ENCODE peak calls at places on chromosomes 3 and 15, in seven cellular contexts. One of them, this sample, is unnamed.

GRCh38 chr3:53235545-53235944 is 20.3 kb downstream of the TKT start:
- DNase-seq in activated naive CD4-positive, alpha-beta T cell treated with Interleukin-2 at 50 U/mL for 16 hours: no peak
- DNase-seq in KG1: no peak
- DNase-seq in activated T-cell treated with anti-CD3 and anti-CD28 coated beads, Interleukin-2, amount 50 U/mL, for 1 hour: no peak
- DNase-seq in Right ventricle myocardium superior: no peak
- DNase-seq in iPS-NIHi11: no peak
- DNase-seq in astrocyte: no peak
- DNase-seq in this sample: no peak

GRCh38 chr3:171806200-171807128 is 3.8 kb downstream of the PLD1 start:
- DNase-seq in activated T-cell treated with anti-CD3 and anti-CD28 coated beads, Interleukin-2, amount 50 U/mL, for 1 hour: no peak
- DNase-seq in KG1: no peak
- DNase-seq in astrocyte: peak
- DNase-seq in activated naive CD4-positive, alpha-beta T cell treated with Interleukin-2 at 50 U/mL for 16 hours: no peak
- DNase-seq in iPS-NIHi11: no peak
- DNase-seq in Right ventricle myocardium superior: no peak
- DNase-seq in this sample: no peak

GRCh38 chr3:38270606-38271005 is 5.0 kb downstream of the SLC22A13 start:
- DNase-seq in astrocyte: no peak
- DNase-seq in iPS-NIHi11: no peak
- DNase-seq in activated T-cell treated with anti-CD3 and anti-CD28 coated beads, Interleukin-2, amount 50 U/mL, for 1 hour: no peak
- DNase-seq in KG1: no peak
- DNase-seq in Right ventricle myocardium superior: no peak
- DNase-seq in activated naive CD4-positive, alpha-beta T cell treated with Interleukin-2 at 50 U/mL for 16 hours: no peak
- DNase-seq in this sample: no peak

GRCh38 chr3:180284331-180285110 is 247.8 kb upstream of the PEX5L start:
- DNase-seq in Right ventricle myocardium superior: no peak
- DNase-seq in iPS-NIHi11: no peak
- DNase-seq in KG1: no peak
- DNase-seq in activated T-cell treated with anti-CD3 and anti-CD28 coated beads, Interleukin-2, amount 50 U/mL, for 1 hour: no peak
- DNase-seq in astrocyte: peak
- DNase-seq in activated naive CD4-positive, alpha-beta T cell treated with Interleukin-2 at 50 U/mL for 16 hours: no peak
- DNase-seq in this sample: no peak

GRCh38 chr3:150635526-150635925 is 32.4 kb downstream of the SELENOT start:
- DNase-seq in activated T-cell treated with anti-CD3 and anti-CD28 coated beads, Interleukin-2, amount 50 U/mL, for 1 hour: no peak
- DNase-seq in KG1: peak
- DNase-seq in activated naive CD4-positive, alpha-beta T cell treated with Interleukin-2 at 50 U/mL for 16 hours: no peak
- DNase-seq in Right ventricle myocardium superior: no peak
- DNase-seq in astrocyte: no peak
- DNase-seq in iPS-NIHi11: no peak
- DNase-seq in this sample: no peak

GRCh38 chr3:27681249-27681748 is 40.8 kb downstream of the EOMES start:
- DNase-seq in Right ventricle myocardium superior: no peak
- DNase-seq in activated T-cell treated with anti-CD3 and anti-CD28 coated beads, Interleukin-2, amount 50 U/mL, for 1 hour: no peak
- DNase-seq in iPS-NIHi11: peak
- DNase-seq in astrocyte: peak
- DNase-seq in activated naive CD4-positive, alpha-beta T cell treated with Interleukin-2 at 50 U/mL for 16 hours: no peak
- DNase-seq in KG1: peak
- DNase-seq in this sample: peak

GRCh38 chr3:48636149-48636548 is 888 bp upstream of the SLC26A6 start:
- DNase-seq in activated T-cell treated with anti-CD3 and anti-CD28 coated beads, Interleukin-2, amount 50 U/mL, for 1 hour: no peak
- DNase-seq in Right ventricle myocardium superior: no peak
- DNase-seq in activated naive CD4-positive, alpha-beta T cell treated with Interleukin-2 at 50 U/mL for 16 hours: no peak
- DNase-seq in KG1: no peak
- DNase-seq in iPS-NIHi11: no peak
- DNase-seq in astrocyte: no peak
- DNase-seq in this sample: no peak

GRCh38 chr15:26460165-26460564 is 312.7 kb downstream of the GABRB3 start:
- DNase-seq in iPS-NIHi11: no peak
- DNase-seq in activated naive CD4-positive, alpha-beta T cell treated with Interleukin-2 at 50 U/mL for 16 hours: no peak
- DNase-seq in KG1: no peak
- DNase-seq in astrocyte: no peak
- DNase-seq in Right ventricle myocardium superior: no peak
- DNase-seq in activated T-cell treated with anti-CD3 and anti-CD28 coated beads, Interleukin-2, amount 50 U/mL, for 1 hour: no peak
- DNase-seq in this sample: no peak

GRCh38 chr3:115100172-115100571 is 46.9 kb downstream of the ZBTB20 start:
- DNase-seq in KG1: peak
- DNase-seq in astrocyte: peak
- DNase-seq in activated naive CD4-positive, alpha-beta T cell treated with Interleukin-2 at 50 U/mL for 16 hours: no peak
- DNase-seq in activated T-cell treated with anti-CD3 and anti-CD28 coated beads, Interleukin-2, amount 50 U/mL, for 1 hour: no peak
- DNase-seq in Right ventricle myocardium superior: no peak
- DNase-seq in iPS-NIHi11: peak
- DNase-seq in this sample: peak

GRCh38 chr3:150370129-150370602 is 37.9 kb upstream of the TSC22D2 start:
- DNase-seq in activated T-cell treated with anti-CD3 and anti-CD28 coated beads, Interleukin-2, amount 50 U/mL, for 1 hour: no peak
- DNase-seq in activated naive CD4-positive, alpha-beta T cell treated with Interleukin-2 at 50 U/mL for 16 hours: no peak
- DNase-seq in KG1: no peak
- DNase-seq in iPS-NIHi11: peak
- DNase-seq in Right ventricle myocardium superior: no peak
- DNase-seq in astrocyte: peak
- DNase-seq in this sample: peak

GRCh38 chr15:66565731-66566130 is at the start of gene LCTL:
- DNase-seq in astrocyte: peak
- DNase-seq in Right ventricle myocardium superior: no peak
- DNase-seq in iPS-NIHi11: peak
- DNase-seq in activated naive CD4-positive, alpha-beta T cell treated with Interleukin-2 at 50 U/mL for 16 hours: no peak
- DNase-seq in KG1: no peak
- DNase-seq in activated T-cell treated with anti-CD3 and anti-CD28 coated beads, Interleukin-2, amount 50 U/mL, for 1 hour: no peak
- DNase-seq in this sample: peak

GRCh38 chr3:183914856-183915255 is 30.2 kb upstream of the PARL start:
- DNase-seq in KG1: no peak
- DNase-seq in activated T-cell treated with anti-CD3 and anti-CD28 coated beads, Interleukin-2, amount 50 U/mL, for 1 hour: no peak
- DNase-seq in iPS-NIHi11: peak
- DNase-seq in Right ventricle myocardium superior: no peak
- DNase-seq in activated naive CD4-positive, alpha-beta T cell treated with Interleukin-2 at 50 U/mL for 16 hours: no peak
- DNase-seq in astrocyte: no peak
- DNase-seq in this sample: no peak

GRCh38 chr15:96736384-96736783 is 405.9 kb downstream of the NR2F2 start:
- DNase-seq in astrocyte: no peak
- DNase-seq in activated T-cell treated with anti-CD3 and anti-CD28 coated beads, Interleukin-2, amount 50 U/mL, for 1 hour: no peak
- DNase-seq in KG1: no peak
- DNase-seq in iPS-NIHi11: no peak
- DNase-seq in activated naive CD4-positive, alpha-beta T cell treated with Interleukin-2 at 50 U/mL for 16 hours: no peak
- DNase-seq in Right ventricle myocardium superior: no peak
- DNase-seq in this sample: peak

GRCh38 chr15:82810061-82810862 is 834 bp downstream of the WHAMM start:
- DNase-seq in activated T-cell treated with anti-CD3 and anti-CD28 coated beads, Interleukin-2, amount 50 U/mL, for 1 hour: peak
- DNase-seq in activated naive CD4-positive, alpha-beta T cell treated with Interleukin-2 at 50 U/mL for 16 hours: no peak
- DNase-seq in astrocyte: peak
- DNase-seq in KG1: peak
- DNase-seq in iPS-NIHi11: peak
- DNase-seq in Right ventricle myocardium superior: peak
- DNase-seq in this sample: peak

GRCh38 chr15:52004806-52005205 is 14.2 kb upstream of the MAPK6 start:
- DNase-seq in astrocyte: no peak
- DNase-seq in Right ventricle myocardium superior: no peak
- DNase-seq in iPS-NIHi11: no peak
- DNase-seq in activated T-cell treated with anti-CD3 and anti-CD28 coated beads, Interleukin-2, amount 50 U/mL, for 1 hour: no peak
- DNase-seq in activated naive CD4-positive, alpha-beta T cell treated with Interleukin-2 at 50 U/mL for 16 hours: no peak
- DNase-seq in KG1: no peak
- DNase-seq in this sample: no peak

GRCh38 chr3:169255506-169255905 is 408.0 kb downstream of the MECOM start:
- DNase-seq in iPS-NIHi11: no peak
- DNase-seq in Right ventricle myocardium superior: no peak
- DNase-seq in activated T-cell treated with anti-CD3 and anti-CD28 coated beads, Interleukin-2, amount 50 U/mL, for 1 hour: no peak
- DNase-seq in KG1: no peak
- DNase-seq in activated naive CD4-positive, alpha-beta T cell treated with Interleukin-2 at 50 U/mL for 16 hours: no peak
- DNase-seq in astrocyte: no peak
- DNase-seq in this sample: no peak

GRCh38 chr15:94230886-94231727 is at the start of gene MCTP2:
- DNase-seq in iPS-NIHi11: peak
- DNase-seq in activated T-cell treated with anti-CD3 and anti-CD28 coated beads, Interleukin-2, amount 50 U/mL, for 1 hour: peak
- DNase-seq in Right ventricle myocardium superior: peak
- DNase-seq in activated naive CD4-positive, alpha-beta T cell treated with Interleukin-2 at 50 U/mL for 16 hours: peak
- DNase-seq in astrocyte: peak
- DNase-seq in KG1: peak
- DNase-seq in this sample: peak

GRCh38 chr15:82919231-82919886 is 33.2 kb downstream of the HOMER2 start:
- DNase-seq in activated T-cell treated with anti-CD3 and anti-CD28 coated beads, Interleukin-2, amount 50 U/mL, for 1 hour: no peak
- DNase-seq in Right ventricle myocardium superior: peak
- DNase-seq in activated naive CD4-positive, alpha-beta T cell treated with Interleukin-2 at 50 U/mL for 16 hours: no peak
- DNase-seq in astrocyte: no peak
- DNase-seq in KG1: no peak
- DNase-seq in iPS-NIHi11: no peak
- DNase-seq in this sample: no peak

GRCh38 chr3:13841141-13841540 is 38.7 kb downstream of the WNT7A start:
- DNase-seq in KG1: no peak
- DNase-seq in iPS-NIHi11: no peak
- DNase-seq in activated T-cell treated with anti-CD3 and anti-CD28 coated beads, Interleukin-2, amount 50 U/mL, for 1 hour: no peak
- DNase-seq in Right ventricle myocardium superior: no peak
- DNase-seq in astrocyte: no peak
- DNase-seq in activated naive CD4-positive, alpha-beta T cell treated with Interleukin-2 at 50 U/mL for 16 hours: no peak
- DNase-seq in this sample: no peak

GRCh38 chr15:49860101-49860500 is 239.3 kb downstream of the DTWD1 start:
- DNase-seq in Right ventricle myocardium superior: no peak
- DNase-seq in iPS-NIHi11: no peak
- DNase-seq in activated naive CD4-positive, alpha-beta T cell treated with Interleukin-2 at 50 U/mL for 16 hours: no peak
- DNase-seq in activated T-cell treated with anti-CD3 and anti-CD28 coated beads, Interleukin-2, amount 50 U/mL, for 1 hour: no peak
- DNase-seq in KG1: no peak
- DNase-seq in astrocyte: peak
- DNase-seq in this sample: no peak

GRCh38 chr15:36726224-36726623 is 146.8 kb downstream of the CDIN1 start:
- DNase-seq in iPS-NIHi11: no peak
- DNase-seq in activated naive CD4-positive, alpha-beta T cell treated with Interleukin-2 at 50 U/mL for 16 hours: no peak
- DNase-seq in astrocyte: no peak
- DNase-seq in activated T-cell treated with anti-CD3 and anti-CD28 coated beads, Interleukin-2, amount 50 U/mL, for 1 hour: no peak
- DNase-seq in KG1: no peak
- DNase-seq in Right ventricle myocardium superior: no peak
- DNase-seq in this sample: no peak

GRCh38 chr3:29514170-29514569 is 233.3 kb downstream of the RBMS3 start:
- DNase-seq in Right ventricle myocardium superior: no peak
- DNase-seq in activated naive CD4-positive, alpha-beta T cell treated with Interleukin-2 at 50 U/mL for 16 hours: no peak
- DNase-seq in activated T-cell treated with anti-CD3 and anti-CD28 coated beads, Interleukin-2, amount 50 U/mL, for 1 hour: no peak
- DNase-seq in iPS-NIHi11: no peak
- DNase-seq in astrocyte: no peak
- DNase-seq in KG1: no peak
- DNase-seq in this sample: no peak

GRCh38 chr15:88814393-88814792 is 11.2 kb downstream of the ACAN start:
- DNase-seq in activated T-cell treated with anti-CD3 and anti-CD28 coated beads, Interleukin-2, amount 50 U/mL, for 1 hour: no peak
- DNase-seq in KG1: no peak
- DNase-seq in Right ventricle myocardium superior: no peak
- DNase-seq in activated naive CD4-positive, alpha-beta T cell treated with Interleukin-2 at 50 U/mL for 16 hours: no peak
- DNase-seq in iPS-NIHi11: no peak
- DNase-seq in astrocyte: no peak
- DNase-seq in this sample: no peak

GRCh38 chr15:65049418-65049840 is 4.2 kb downstream of the SLC51B start:
- DNase-seq in Right ventricle myocardium superior: peak
- DNase-seq in iPS-NIHi11: peak
- DNase-seq in astrocyte: peak
- DNase-seq in KG1: no peak
- DNase-seq in activated naive CD4-positive, alpha-beta T cell treated with Interleukin-2 at 50 U/mL for 16 hours: peak
- DNase-seq in activated T-cell treated with anti-CD3 and anti-CD28 coated beads, Interleukin-2, amount 50 U/mL, for 1 hour: peak
- DNase-seq in this sample: no peak

GRCh38 chr3:196202516-196202970 is 8.7 kb downstream of the ZDHHC19 start:
- DNase-seq in activated naive CD4-positive, alpha-beta T cell treated with Interleukin-2 at 50 U/mL for 16 hours: no peak
- DNase-seq in astrocyte: peak
- DNase-seq in KG1: no peak
- DNase-seq in activated T-cell treated with anti-CD3 and anti-CD28 coated beads, Interleukin-2, amount 50 U/mL, for 1 hour: no peak
- DNase-seq in iPS-NIHi11: no peak
- DNase-seq in Right ventricle myocardium superior: peak
- DNase-seq in this sample: no peak

GRCh38 chr3:137347132-137347531 is 389.3 kb downstream of the IL20RB start:
- DNase-seq in KG1: no peak
- DNase-seq in astrocyte: no peak
- DNase-seq in Right ventricle myocardium superior: no peak
- DNase-seq in activated naive CD4-positive, alpha-beta T cell treated with Interleukin-2 at 50 U/mL for 16 hours: no peak
- DNase-seq in iPS-NIHi11: peak
- DNase-seq in activated T-cell treated with anti-CD3 and anti-CD28 coated beads, Interleukin-2, amount 50 U/mL, for 1 hour: no peak
- DNase-seq in this sample: no peak

GRCh38 chr3:37453393-37454391 is 279.3 kb upstream of the LRRFIP2 start:
- DNase-seq in KG1: no peak
- DNase-seq in astrocyte: no peak
- DNase-seq in activated naive CD4-positive, alpha-beta T cell treated with Interleukin-2 at 50 U/mL for 16 hours: no peak
- DNase-seq in iPS-NIHi11: peak
- DNase-seq in activated T-cell treated with anti-CD3 and anti-CD28 coated beads, Interleukin-2, amount 50 U/mL, for 1 hour: no peak
- DNase-seq in Right ventricle myocardium superior: peak
- DNase-seq in this sample: no peak

GRCh38 chr3:172179680-172180399 is 140.5 kb downstream of the FNDC3B start:
- DNase-seq in Right ventricle myocardium superior: no peak
- DNase-seq in iPS-NIHi11: no peak
- DNase-seq in KG1: no peak
- DNase-seq in astrocyte: no peak
- DNase-seq in activated T-cell treated with anti-CD3 and anti-CD28 coated beads, Interleukin-2, amount 50 U/mL, for 1 hour: no peak
- DNase-seq in activated naive CD4-positive, alpha-beta T cell treated with Interleukin-2 at 50 U/mL for 16 hours: no peak
- DNase-seq in this sample: no peak

This sample was measured in RCC 7860.